ENCODE peak calls at places on chromosomes 4 and X, in six cellular contexts. Y, U, K, F, J and Z are unnamed samples.

GRCh38 chr4:137609693-137610450 is 77.6 kb upstream of the PCDH18 start:
- DNase-seq in Y (no peak), U (no peak), K (no peak), F (peak; percentile 33), J (peak; percentile 64), Z (peak; percentile 45)

GRCh38 chr4:11323771-11324170 is 104.9 kb downstream of the HS3ST1 start:
- DNase-seq in Y (no peak), U (no peak), K (no peak), F (no peak), J (no peak), Z (no peak)

GRCh38 chrX:29299689-29300088 is 712.4 kb downstream of the IL1RAPL1 start:
- DNase-seq in Y (no peak), U (no peak), K (no peak), F (no peak), J (no peak), Z (no peak)

GRCh38 chr4:80143305-80143679 is 54.0 kb upstream of the PRDM8 start:
- DNase-seq in Y (no peak), U (no peak), K (no peak), F (no peak), J (no peak), Z (no peak)

GRCh38 chr4:25172964-25173917 is 13.0 kb upstream of the SEPSECS start:
- DNase-seq in Y (no peak), U (no peak), K (no peak), F (peak; percentile 76), J (peak; percentile 89), Z (peak; percentile 82)

GRCh38 chrX:108132034-108132433 is 40.5 kb downstream of the ATG4A start:
- DNase-seq in Y (no peak), U (no peak), K (no peak), F (no peak), J (no peak), Z (no peak)

GRCh38 chrX:118346258-118347094 is 570 bp downstream of the WDR44 start:
- DNase-seq in Y (peak; percentile 30), U (peak; percentile 84), K (peak; percentile 86), F (peak; percentile 21), J (peak; percentile 33), Z (peak; percentile 18)

GRCh38 chr4:127141857-127142256 is 490.9 kb upstream of the INTU start:
- DNase-seq in Y (no peak), U (no peak), K (no peak), F (no peak), J (peak; percentile 71), Z (peak; percentile 41)

GRCh38 chr4:72302981-72303704 is 265.9 kb downstream of the ADAMTS3 start:
- DNase-seq in Y (peak; percentile 48), U (peak; percentile 69), K (peak; percentile 69), F (peak; percentile 7), J (peak; percentile 38), Z (peak; percentile 39)

GRCh38 chrX:41275661-41276609 is 58.0 kb upstream of the DDX3X start:
- DNase-seq in Y (peak; percentile 73), U (peak; percentile 89), K (peak; percentile 79), F (peak; percentile 85), J (peak; percentile 80), Z (peak; percentile 84)

GRCh38 chr4:144350706-144351105 is 210.2 kb upstream of the GYPA start:
- DNase-seq in Y (no peak), U (no peak), K (no peak), F (no peak), J (no peak), Z (no peak)

GRCh38 chr4:105088110-105088879 is 58.4 kb upstream of the TET2 start:
- DNase-seq in Y (no peak), U (peak; percentile 49), K (no peak), F (peak; percentile 29), J (peak; percentile 68), Z (peak; percentile 66)

GRCh38 chrX:116009871-116010710 is 160.5 kb upstream of the AGTR2 start:
- DNase-seq in Y (peak; percentile 8), U (peak; percentile 71), K (no peak), F (no peak), J (no peak), Z (no peak)

GRCh38 chr4:161273607-161274006 is 890.2 kb downstream of the FSTL5 start:
- DNase-seq in Y (no peak), U (no peak), K (no peak), F (no peak), J (no peak), Z (no peak)

GRCh38 chrX:134821901-134822300 is 163.6 kb upstream of the PLAC1 start:
- DNase-seq in Y (no peak), U (no peak), K (no peak), F (no peak), J (no peak), Z (no peak)